ENCODE peak calls at places on chromosomes 1 and 21, in nine cellular contexts. E, M, W, T, N, H, I, B and U are unnamed samples.

GRCh38 chr21:44948426-44949120 is 8.7 kb downstream of the SLX9 start:
- DNase-seq in E (no peak), M (no peak), W (no peak), T (no peak), N (no peak), H (no peak), I (no peak), B (no peak), U (no peak)

GRCh38 chr1:166974647-166975345 is 544 bp downstream of the ILDR2 start:
- DNase-seq in E (peak), M (no peak), W (peak), T (peak), N (no peak), H (no peak), I (peak), B (no peak), U (no peak)

GRCh38 chr1:101284021-101284420 is 47.2 kb downstream of the S1PR1 start:
- DNase-seq in E (no peak), M (no peak), W (no peak), T (no peak), N (no peak), H (no peak), I (peak), B (no peak), U (no peak)

GRCh38 chr1:39642796-39643195 is 3.4 kb upstream of the HEYL start:
- DNase-seq in E (no peak), M (no peak), W (no peak), T (no peak), N (peak), H (no peak), I (no peak), B (no peak), U (no peak)

GRCh38 chr1:226066415-226067077 is 4.0 kb downstream of the H3-3A start:
- DNase-seq in E (no peak), M (peak), W (no peak), T (no peak), N (no peak), H (no peak), I (no peak), B (peak), U (no peak)

GRCh38 chr1:194331758-194332157 is 1145.3 kb upstream of the B3GALT2 start:
- DNase-seq in E (no peak), M (peak), W (no peak), T (no peak), N (peak), H (no peak), I (no peak), B (no peak), U (no peak)

GRCh38 chr1:89962024-89962741 is 32.7 kb upstream of the ZNF326 start:
- DNase-seq in E (no peak), M (peak), W (no peak), T (no peak), N (peak), H (no peak), I (no peak), B (peak), U (no peak)

GRCh38 chr21:46005481-46005881 is 23.9 kb downstream of the COL6A1 start:
- DNase-seq in E (no peak), M (no peak), W (no peak), T (no peak), N (no peak), H (no peak), I (no peak), B (no peak), U (no peak)

GRCh38 chr21:45845790-45846130 is 135.8 kb upstream of the COL6A1 start:
- DNase-seq in E (no peak), M (no peak), W (no peak), T (no peak), N (no peak), H (no peak), I (no peak), B (no peak), U (no peak)

GRCh38 chr1:198623920-198624647 is 14.8 kb upstream of the PTPRC start:
- DNase-seq in E (no peak), M (peak), W (no peak), T (no peak), N (no peak), H (peak), I (no peak), B (peak), U (peak)

GRCh38 chr1:87715052-87715451 is 386.4 kb downstream of the LMO4 start:
- DNase-seq in E (no peak), M (no peak), W (no peak), T (no peak), N (no peak), H (no peak), I (no peak), B (no peak), U (no peak)

GRCh38 chr1:204723131-204723787 is 37.7 kb upstream of the LRRN2 start:
- DNase-seq in E (peak), M (no peak), W (peak), T (peak), N (no peak), H (no peak), I (no peak), B (no peak), U (peak)